ENCODE peak calls at places on chromosome 17, in seven cellular contexts. N is MM.1S, A is HCT116, Y is hepatocyte, L is GM23338, T is GM23248, Q is neural progenitor cell. S is an unnamed sample.

GRCh38 chr17:77462101-77462500 is 321.3 kb downstream of the SEC14L1 start:
- DNase-seq in L (no peak), T (no peak), Q (no peak), Y (no peak), N (no peak), A (no peak), S (peak)

GRCh38 chr17:77325826-77326581 is 185.2 kb downstream of the SEC14L1 start:
- DNase-seq in Q (no peak), L (no peak), N (no peak), Y (peak), T (peak), A (no peak), S (peak)

GRCh38 chr17:31843382-31843780 is 15.7 kb downstream of the COPRS start:
- DNase-seq in L (no peak), Y (no peak), Q (no peak), A (no peak), T (peak), N (no peak), S (no peak)

GRCh38 chr17:33929181-33929724 is 325.8 kb upstream of the CCL2 start:
- DNase-seq in N (no peak), A (no peak), Y (no peak), L (peak), Q (peak), T (no peak), S (no peak)

GRCh38 chr17:61383689-61384201 is 15.9 kb upstream of the TBX2 start:
- DNase-seq in N (no peak), Q (no peak), T (no peak), Y (no peak), A (no peak), L (no peak), S (no peak)

GRCh38 chr17:4953461-4953961 is 2.6 kb downstream of the ENO3 start:
- DNase-seq in Y (no peak), A (no peak), T (peak), L (no peak), N (no peak), Q (no peak), S (no peak)

GRCh38 chr17:29579866-29580771 is 9.3 kb downstream of the GIT1 start:
- DNase-seq in A (peak), L (peak), N (peak), Y (peak), T (peak), Q (peak), S (peak)

GRCh38 chr17:74924250-74924948 is at the start of gene OTOP2:
- DNase-seq in N (no peak), L (peak), T (no peak), Q (peak), Y (peak), A (no peak), S (no peak)

GRCh38 chr17:61247438-61247837 is 152.2 kb upstream of the TBX2 start:
- DNase-seq in Y (no peak), A (no peak), T (peak), N (no peak), Q (no peak), L (no peak), S (no peak)

GRCh38 chr17:82603981-82604448 is 44.2 kb downstream of the WDR45B start:
- DNase-seq in T (no peak), L (no peak), N (no peak), A (no peak), Y (peak), Q (no peak), S (no peak)

GRCh38 chr17:41178341-41178740 is 320 bp upstream of the KRTAP4-2 start:
- DNase-seq in L (no peak), Y (no peak), Q (no peak), T (peak), A (no peak), N (no peak), S (no peak)

GRCh38 chr17:4788807-4789700 is at the start of gene GLTPD2:
- DNase-seq in T (no peak), A (no peak), L (peak), N (no peak), Y (peak), Q (peak), S (no peak)

GRCh38 chr17:22460461-22461063 is 768.2 kb downstream of the KCNJ18 start:
- DNase-seq in L (no peak), N (no peak), Y (no peak), A (no peak), Q (no peak), T (no peak), S (no peak)

GRCh38 chr17:38705803-38706624 is 941 bp downstream of the MLLT6 start:
- DNase-seq in Q (peak), Y (peak), L (peak), T (peak), A (no peak), N (peak), S (peak)

GRCh38 chr17:33964344-33964979 is 290.6 kb upstream of the CCL2 start:
- DNase-seq in A (no peak), L (peak), N (peak), T (no peak), Y (peak), Q (no peak), S (peak)

GRCh38 chr17:3589784-3590183 is 19.4 kb downstream of the TRPV1 start:
- DNase-seq in L (no peak), A (no peak), T (no peak), Y (no peak), Q (no peak), N (no peak), S (no peak)
- H3K4me2 ChIP-seq in L (no peak), A (no peak), T (no peak), Y (no peak), Q (no peak), N (no peak), S (no peak)

GRCh38 chr17:20118280-20118679 is 109.1 kb downstream of the SPECC1 start:
- DNase-seq in T (no peak), Q (no peak), A (no peak), L (no peak), N (no peak), Y (no peak), S (no peak)

GRCh38 chr17:20122236-20122879 is 113.2 kb downstream of the SPECC1 start:
- DNase-seq in Q (no peak), L (no peak), N (no peak), Y (no peak), A (no peak), T (no peak), S (no peak)

GRCh38 chr17:20123209-20123608 is 114.0 kb downstream of the SPECC1 start:
- DNase-seq in Q (no peak), L (no peak), T (no peak), Y (no peak), A (no peak), N (no peak), S (no peak)

GRCh38 chr17:20120835-20121234 is 111.7 kb downstream of the SPECC1 start:
- DNase-seq in Q (no peak), L (no peak), A (no peak), T (no peak), N (no peak), Y (no peak), S (no peak)

DNA sequence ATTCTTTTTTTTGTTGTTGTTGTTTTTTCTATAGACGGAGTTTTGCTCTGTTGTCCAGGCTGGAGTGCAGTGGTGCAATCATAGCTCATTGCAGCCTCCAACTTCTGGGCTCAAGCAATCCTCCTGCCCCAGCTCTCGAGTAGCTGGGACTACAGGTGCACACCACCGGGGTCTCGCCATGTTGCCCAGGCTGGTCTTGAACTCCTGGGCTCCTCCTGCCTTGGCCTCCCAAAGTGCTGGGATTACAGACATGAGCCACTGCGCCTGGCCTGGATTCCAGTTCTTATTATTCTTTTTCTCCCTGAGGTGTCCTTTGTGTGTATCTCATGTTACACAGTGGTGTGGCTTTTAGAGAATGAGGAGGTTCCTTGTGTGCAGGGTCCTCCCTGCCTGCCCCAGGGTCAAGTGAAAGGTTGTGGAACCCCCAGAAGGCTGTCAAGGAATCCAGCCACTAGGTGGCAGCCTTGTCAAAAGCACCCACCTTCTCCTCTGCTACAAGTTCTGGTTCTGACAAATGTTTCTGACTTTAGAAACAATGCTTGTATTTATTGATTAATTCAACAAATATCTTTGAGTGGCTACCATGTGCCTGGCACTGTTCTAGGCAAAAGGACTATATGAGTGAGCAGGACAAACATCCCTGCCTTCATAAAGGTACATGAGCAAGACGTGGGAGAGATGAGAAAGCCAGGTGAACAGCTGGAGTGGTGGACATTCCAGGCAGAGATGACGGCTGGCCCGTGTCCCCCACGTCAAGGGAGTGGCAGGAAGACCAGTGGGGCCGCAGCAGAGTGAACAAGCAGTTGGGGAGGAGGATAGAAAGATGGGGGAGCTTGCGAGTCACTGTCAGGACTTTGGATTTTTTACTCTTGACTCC is 112.4 kb downstream of the SPECC1 start:
- DNase-seq in Q (peak), L (peak), T (peak), A (peak), N (peak), Y (peak), S (peak)
- TF ChIP-seq EZH2phosphoT487 in Q (no peak), L (no peak), T (no peak), A (no peak), N (no peak), Y (no peak), S (no peak)

GRCh38 chr17:20273741-20274500 is 193.4 kb downstream of the LGALS9B start:
- DNase-seq in Y (no peak), L (no peak), A (no peak), N (no peak), T (no peak), Q (no peak), S (no peak)

GRCh38 chr17:20279631-20280030 is 187.7 kb downstream of the LGALS9B start:
- DNase-seq in Q (no peak), A (no peak), Y (no peak), N (no peak), L (no peak), T (no peak), S (no peak)

GRCh38 chr17:20276430-20276829 is 190.9 kb downstream of the LGALS9B start:
- DNase-seq in L (no peak), T (no peak), Q (no peak), N (no peak), Y (no peak), A (no peak), S (no peak)

GRCh38 chr17:20278805-20279204 is 188.5 kb downstream of the LGALS9B start:
- DNase-seq in Y (no peak), A (no peak), L (no peak), T (no peak), N (no peak), Q (no peak), S (no peak)

GRCh38 chr17:20275653-20276052 is 191.7 kb downstream of the LGALS9B start:
- DNase-seq in N (no peak), Y (no peak), T (no peak), Q (no peak), L (no peak), A (no peak), S (no peak)
- H3K27ac ChIP-seq in N (no peak), Y (no peak), T (no peak), Q (no peak), L (no peak), A (no peak), S (no peak)

DNA sequence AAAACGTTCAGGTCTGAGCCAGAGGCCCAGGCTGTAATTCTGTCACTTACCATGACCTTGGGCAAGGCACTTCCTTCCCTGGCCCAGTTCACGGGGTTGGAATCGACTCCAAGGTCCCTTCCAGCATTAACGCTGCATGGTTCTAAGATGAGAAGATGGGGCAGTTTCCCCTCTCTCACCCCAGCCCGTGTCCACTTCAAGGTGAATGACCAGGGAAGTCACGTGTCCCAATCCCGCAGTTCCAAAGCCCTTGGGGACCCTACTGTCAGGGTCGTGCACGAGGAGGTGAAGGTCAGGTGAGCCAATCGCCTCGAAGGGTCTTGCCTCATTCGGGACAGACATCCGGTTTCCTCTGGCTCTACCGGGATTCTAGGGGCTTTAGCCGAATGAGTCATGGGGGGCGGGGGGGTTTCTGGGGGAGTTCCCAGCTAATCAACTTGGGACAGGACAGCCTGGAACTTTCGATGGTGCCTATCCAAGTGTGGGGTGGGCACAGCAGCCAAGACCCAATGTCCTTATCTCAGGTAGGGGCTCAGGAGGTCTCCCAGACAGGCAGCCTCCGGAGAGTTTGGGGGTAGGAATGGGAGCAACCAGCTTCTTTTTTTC is 762 bp upstream of the CSF3 start:
- DNase-seq in Q (no peak), A (no peak), T (no peak), Y (no peak), L (no peak), N (no peak), S (no peak)
- H3K4me2 ChIP-seq in Q (peak), A (no peak), T (no peak), Y (no peak), L (no peak), N (no peak), S (no peak)

DNA sequence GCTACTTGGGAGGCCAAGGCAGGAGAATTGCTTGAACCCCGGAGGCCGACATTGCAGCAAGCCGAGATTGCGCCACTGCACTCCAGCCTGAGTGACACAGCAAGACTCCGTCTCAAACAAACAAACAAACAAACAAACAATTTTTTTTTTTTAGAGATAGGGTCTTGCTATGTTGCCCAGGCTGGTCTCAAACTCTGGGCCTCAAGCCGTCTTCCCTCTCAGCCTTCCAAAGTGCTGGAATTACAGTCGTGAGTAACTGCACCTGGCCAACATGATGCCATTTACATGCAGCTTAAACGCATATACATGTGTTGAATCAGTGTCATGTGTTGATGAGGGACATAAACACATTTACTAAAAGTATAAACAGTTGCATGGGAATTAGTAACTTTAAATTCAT is 2.0 kb upstream of the SLFN5 start:
- DNase-seq in Q (no peak), N (no peak), L (no peak), Y (no peak), T (no peak), A (no peak), S (no peak)
- TF ChIP-seq EZH2phosphoT487 in Q (no peak), N (no peak), L (no peak), Y (no peak), T (no peak), A (no peak), S (no peak)

DNA sequence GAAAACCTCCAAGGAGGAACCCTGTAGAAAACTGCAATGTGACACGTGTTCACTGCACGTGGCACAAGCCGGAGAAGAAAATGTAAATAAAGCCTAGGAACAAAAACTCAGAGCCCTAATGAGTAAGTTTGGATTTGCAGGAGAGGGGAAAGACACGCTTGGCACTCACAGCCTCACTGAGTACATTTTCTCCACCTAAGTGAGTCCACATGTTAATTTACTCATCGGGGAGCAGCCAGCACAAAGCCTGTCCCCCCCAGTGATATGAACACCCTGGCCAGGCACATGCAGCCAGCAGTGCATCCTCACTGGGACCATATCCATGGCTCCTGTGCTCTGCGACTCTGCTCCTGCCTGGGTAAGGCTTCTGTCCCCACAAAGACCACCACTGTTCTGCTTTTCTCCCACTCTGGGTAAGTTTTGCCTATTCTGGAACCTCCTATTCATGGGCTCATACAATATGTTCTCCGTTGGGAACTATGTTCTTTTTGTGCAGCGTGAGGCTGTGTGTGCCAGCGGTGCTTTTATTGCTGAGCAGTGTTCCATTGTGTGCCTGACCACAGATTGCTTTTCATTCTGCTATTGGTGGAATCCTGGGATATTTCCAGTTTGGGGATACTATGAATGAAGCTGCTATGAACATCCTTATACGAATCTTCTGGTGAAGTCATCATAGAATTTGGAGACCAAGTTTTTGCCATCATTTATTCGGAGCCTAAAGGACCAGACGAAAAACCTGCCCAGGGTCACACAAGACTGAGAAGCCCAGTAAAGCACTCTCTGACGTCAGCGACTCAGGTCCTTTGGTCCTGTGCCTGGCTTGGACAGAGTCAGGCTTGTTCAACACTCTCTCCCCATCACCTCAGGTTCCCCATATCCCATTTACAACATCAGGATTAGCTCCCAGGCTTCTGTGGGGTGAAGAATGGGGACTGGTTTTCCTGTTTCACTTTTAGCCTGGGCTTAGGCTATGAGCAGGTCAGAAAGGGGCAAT is 53.3 kb downstream of the RNF112 start:
- DNase-seq in Q (no peak), A (no peak), L (no peak), T (peak), Y (no peak), N (no peak), S (peak)
- H3K27ac ChIP-seq in Q (peak), A (no peak), L (no peak), T (no peak), Y (no peak), N (no peak), S (peak)

DNA sequence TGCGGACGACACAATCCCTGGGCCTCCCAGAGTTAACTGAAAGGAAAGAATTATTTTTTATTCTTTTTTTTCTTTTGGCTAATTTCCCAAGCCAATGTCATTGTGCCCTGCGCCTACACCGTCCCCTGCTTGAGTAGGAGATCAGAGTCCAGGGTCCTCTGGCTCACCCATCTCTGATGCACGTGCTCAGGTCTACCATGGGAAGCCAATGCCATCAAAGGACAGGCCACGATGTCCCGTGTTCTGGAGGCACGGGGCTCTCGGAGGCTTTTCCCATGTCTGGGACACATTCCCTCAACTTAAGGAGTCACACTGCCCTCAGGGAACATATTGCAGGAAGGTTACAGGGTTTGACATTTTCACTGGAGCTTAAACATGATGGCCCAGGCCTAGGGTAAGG is 123.7 kb downstream of the SLC39A11 start:
- DNase-seq in T (no peak), L (no peak), A (no peak), Y (no peak), N (no peak), Q (no peak), S (no peak)
- H3K4me2 ChIP-seq in T (no peak), L (no peak), A (no peak), Y (no peak), N (no peak), Q (no peak), S (no peak)

GRCh38 chr17:15269087-15269486 is 4.0 kb upstream of the PMP22 start:
- DNase-seq in L (no peak), Q (no peak), T (no peak), A (no peak), N (no peak), Y (no peak), S (no peak)

GRCh38 chr17:15270628-15271381 is 5.7 kb upstream of the PMP22 start:
- DNase-seq in A (no peak), L (no peak), T (no peak), Q (no peak), Y (no peak), N (no peak), S (no peak)

GRCh38 chr17:15268003-15268402 is 2.9 kb upstream of the PMP22 start:
- DNase-seq in N (no peak), A (no peak), Q (no peak), L (no peak), Y (no peak), T (peak), S (no peak)

GRCh38 chr17:15268465-15268864 is 3.3 kb upstream of the PMP22 start:
- DNase-seq in Q (no peak), T (no peak), L (no peak), N (no peak), A (no peak), Y (no peak), S (no peak)

DNA sequence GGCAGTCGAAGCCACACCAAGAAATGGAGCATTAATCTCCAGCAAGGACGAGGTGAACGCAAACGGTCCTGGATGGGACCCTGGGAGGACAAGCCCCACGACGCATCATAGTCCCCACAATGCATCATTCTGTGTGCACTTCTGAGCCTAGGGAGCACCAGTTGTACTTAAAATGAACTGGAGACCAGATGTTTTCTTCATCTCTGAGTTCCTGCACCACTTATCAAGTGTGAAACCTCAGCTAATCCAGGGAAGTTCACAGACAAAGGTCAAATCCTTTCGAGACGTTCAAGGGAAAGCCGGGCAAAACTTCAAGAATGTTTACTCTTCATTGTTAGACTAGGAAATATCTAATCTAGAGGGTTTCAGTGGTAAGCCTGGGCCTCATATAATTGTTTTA is 4.6 kb upstream of the PMP22 start:
- DNase-seq in A (no peak), Y (no peak), N (no peak), Q (no peak), T (no peak), L (no peak), S (no peak)
- TF ChIP-seq EZH2phosphoT487 in A (no peak), Y (no peak), N (no peak), Q (no peak), T (no peak), L (no peak), S (no peak)